ENCODE peak calls at places on chromosomes 3 and 15, in four cellular contexts. P is GM12878, L is K562, M is HepG2. I is an unnamed sample.
A peak's percentile ranks its signal among the peaks of the same experiment; 100 is the strongest.

GRCh38 chr3:149902498-149903139 is 68.1 kb downstream of the PFN2 start:
- DNase-seq in P (no peak), L (no peak), M (no peak), I (no peak)

GRCh38 chr3:114067804-114068203 is 11.3 kb downstream of the QTRT2 start:
- DNase-seq in P (no peak), L (no peak), M (no peak), I (no peak)

GRCh38 chr3:196757876-196758739 is 18.5 kb downstream of the PAK2 start:
- DNase-seq in P (no peak), L (no peak), M (no peak), I (no peak)

GRCh38 chr3:34020761-34021635 is 222.6 kb downstream of the PDCD6IP start:
- DNase-seq in P (no peak), L (no peak), M (no peak), I (no peak)

GRCh38 chr3:193742628-193743027 is 149.6 kb downstream of the OPA1 start:
- DNase-seq in P (peak; percentile 40), L (no peak), M (no peak), I (no peak)

GRCh38 chr3:159069076-159069475 is 267.2 kb downstream of the MFSD1 start:
- DNase-seq in P (no peak), L (no peak), M (no peak), I (no peak)

GRCh38 chr3:62876064-62876463 is 848 bp upstream of the CADPS start:
- DNase-seq in P (no peak), L (peak; percentile 5), M (peak; percentile 20), I (peak; percentile 86)

GRCh38 chr15:68148039-68148438 is 57.1 kb downstream of the CALML4 start:
- DNase-seq in P (no peak), L (no peak), M (no peak), I (no peak)

GRCh38 chr3:106198828-106199194 is 330.0 kb upstream of the CBLB start:
- DNase-seq in P (no peak), L (no peak), M (no peak), I (no peak)

GRCh38 chr15:72835289-72835890 is 51.8 kb upstream of the ADPGK start:
- DNase-seq in P (no peak), L (no peak), M (peak; percentile 4), I (peak; percentile 50)

GRCh38 chr3:61954097-61954528 is 392.7 kb downstream of the PTPRG start:
- DNase-seq in P (no peak), L (no peak), M (no peak), I (no peak)

GRCh38 chr15:66066005-66066404 is 187.5 kb downstream of the MEGF11 start:
- DNase-seq in P (no peak), L (no peak), M (no peak), I (no peak)

DNA sequence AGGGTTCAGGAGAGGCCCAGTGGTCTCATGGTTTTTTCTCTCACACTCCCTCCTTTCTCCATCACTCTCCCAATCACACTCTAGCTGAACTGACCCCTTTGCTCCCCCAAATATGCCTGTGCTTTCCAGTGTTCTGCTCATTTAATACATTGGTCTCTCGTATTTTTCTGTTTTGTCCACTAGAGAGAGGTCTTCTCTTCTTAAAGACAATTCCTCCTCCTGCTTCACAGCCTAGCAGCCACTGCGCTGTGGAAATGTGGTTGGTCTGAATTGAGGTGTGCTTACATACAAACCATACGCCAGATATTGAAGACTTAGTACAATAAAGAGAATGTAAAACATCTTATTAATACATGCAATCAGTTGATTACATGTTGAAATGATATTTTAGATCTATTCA is 60.6 kb upstream of the XCR1 start:
- DNase-seq in P (no peak), L (no peak), M (no peak), I (no peak)
- TF ChIP-seq ATF2 in P (no peak), L (no peak), M (no peak), I (no peak)

GRCh38 chr15:39301589-39301999 is 279.3 kb upstream of the THBS1 start:
- DNase-seq in P (no peak), L (no peak), M (no peak), I (no peak)
- TF ChIP-seq ETV6 in P (no peak), L (no peak), M (no peak), I (no peak)

GRCh38 chr3:157921767-157922166 is 184.5 kb downstream of the SHOX2 start:
- DNase-seq in P (no peak), L (no peak), M (no peak), I (no peak)
- TF ChIP-seq USF2 in P (no peak), L (no peak), M (no peak), I (no peak)

DNA sequence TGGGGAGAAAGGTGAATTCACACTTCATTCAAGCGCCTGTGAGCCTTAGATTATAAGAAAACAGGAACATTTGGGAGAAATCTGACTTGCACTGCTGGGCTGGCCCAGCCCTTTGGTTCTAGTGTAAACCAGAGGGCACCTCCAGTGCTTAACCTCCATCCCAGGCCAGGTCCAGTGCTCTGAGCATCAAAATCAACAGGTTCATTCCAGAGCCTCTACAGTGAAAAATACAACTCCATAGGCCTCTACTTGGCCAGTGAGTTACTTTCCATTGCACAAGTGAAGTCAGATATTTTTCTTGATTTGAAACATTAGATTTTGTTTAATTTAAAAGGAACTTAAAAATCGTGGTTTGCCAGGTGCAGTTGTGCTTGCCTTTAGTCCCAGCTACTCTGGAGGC is 3.0 kb downstream of the SNUPN start:
- DNase-seq in P (no peak), L (no peak), M (no peak), I (no peak)
- TF ChIP-seq ATF2 in P (no peak), L (no peak), M (no peak), I (no peak)

GRCh38 chr3:172313671-172314070 is 134.6 kb downstream of the GHSR start:
- DNase-seq in P (no peak), L (no peak), M (no peak), I (no peak)
- TF ChIP-seq ETV6 in P (no peak), L (no peak), M (no peak), I (no peak)

GRCh38 chr3:2090512-2090911 is 8.2 kb upstream of the CNTN4 start:
- DNase-seq in P (no peak), L (no peak), M (no peak), I (no peak)
- TF ChIP-seq USF2 in P (no peak), L (no peak), M (no peak), I (no peak)

GRCh38 chr3:30408105-30408557 is 198.3 kb upstream of the TGFBR2 start:
- DNase-seq in P (no peak), L (no peak), M (no peak), I (no peak)
- TF ChIP-seq ATF2 in P (no peak), L (no peak), M (no peak), I (no peak)

GRCh38 chr15:51024735-51025453 is 69.8 kb downstream of the TNFAIP8L3 start:
- DNase-seq in P (no peak), L (no peak), M (no peak), I (no peak)
- TF ChIP-seq ETV6 in P (no peak), L (no peak), M (no peak), I (no peak)

DNA sequence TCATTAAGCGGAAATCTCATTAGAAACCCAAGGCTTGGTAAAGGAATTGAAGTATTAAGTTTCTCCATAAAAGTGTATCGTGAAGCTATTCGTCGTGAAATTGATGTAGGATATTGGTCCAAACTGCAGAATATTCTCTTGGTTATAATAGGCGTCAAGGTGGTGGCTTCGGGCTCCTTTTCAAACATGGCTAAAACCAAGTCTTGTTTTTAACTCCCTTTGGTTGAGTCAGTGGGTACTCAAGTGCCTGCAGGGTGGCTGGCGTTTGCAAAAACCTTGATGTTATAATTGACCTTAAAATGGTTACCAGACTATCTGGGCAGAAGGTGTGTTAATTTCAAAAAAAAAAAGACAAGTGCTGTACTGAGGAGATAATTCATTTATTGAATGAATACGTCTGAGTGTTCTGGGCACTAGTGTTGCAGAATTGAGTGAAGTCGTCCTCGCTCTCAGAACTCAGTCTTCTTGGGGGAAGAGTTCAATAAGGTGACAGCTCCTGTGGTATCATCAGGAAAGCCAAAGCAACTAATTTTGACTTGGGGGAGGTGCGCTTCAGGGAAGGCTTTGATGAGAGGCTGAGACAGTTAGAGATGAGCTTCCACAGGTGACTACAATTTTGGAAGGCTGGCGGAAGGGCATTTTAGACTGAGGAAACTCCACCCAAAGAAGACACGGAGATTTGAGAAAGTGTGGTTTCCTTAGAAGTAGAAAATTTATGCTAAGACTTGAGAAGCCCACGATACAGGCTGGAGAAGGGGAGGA is 1.6 kb downstream of the UBE2Q2 start:
- DNase-seq in P (no peak), L (no peak), M (no peak), I (no peak)
- TF ChIP-seq USF2 in P (no peak), L (no peak), M (no peak), I (no peak)

I was measured in WTC11.